ENCODE peak calls at places on chromosomes 1 and 21, in four cellular contexts. One of them, this sample, is unnamed.

GRCh38 chr1:204894606-204895005 is 23.9 kb downstream of the NFASC start:
- DNase-seq in HepG2: no peak
- DNase-seq in H1: no peak
- DNase-seq in GM12878: no peak
- DNase-seq in this sample: no peak

GRCh38 chr1:226047495-226047894 is 15.0 kb upstream of the H3-3A start:
- DNase-seq in HepG2: peak
- DNase-seq in GM12878: no peak
- DNase-seq in H1: no peak
- DNase-seq in this sample: no peak

GRCh38 chr1:227563319-227564201 is at the start of gene ZNF678:
- DNase-seq in HepG2: peak
- DNase-seq in GM12878: peak
- DNase-seq in H1: peak
- DNase-seq in this sample: peak

GRCh38 chr21:19130379-19131028 is 726.9 kb upstream of the TMPRSS15 start:
- DNase-seq in H1: no peak
- DNase-seq in GM12878: no peak
- DNase-seq in HepG2: no peak
- DNase-seq in this sample: no peak

GRCh38 chr1:215082532-215083407 is at the start of gene KCNK2:
- DNase-seq in H1: no peak
- DNase-seq in HepG2: no peak
- DNase-seq in GM12878: no peak
- DNase-seq in this sample: peak

GRCh38 chr1:112938188-112938587 is 17.8 kb downstream of the SLC16A1 start:
- DNase-seq in H1: no peak
- DNase-seq in HepG2: no peak
- DNase-seq in GM12878: no peak
- DNase-seq in this sample: no peak

GRCh38 chr1:3716351-3716750 is 35.9 kb upstream of the CCDC27 start:
- DNase-seq in H1: no peak
- DNase-seq in HepG2: no peak
- DNase-seq in GM12878: no peak
- DNase-seq in this sample: no peak

GRCh38 chr1:204991342-204991844 is 51.6 kb upstream of the CNTN2 start:
- DNase-seq in GM12878: no peak
- DNase-seq in H1: peak
- DNase-seq in HepG2: no peak
- DNase-seq in this sample: peak

GRCh38 chr1:173341307-173341706 is 134.2 kb upstream of the TNFSF4 start:
- DNase-seq in GM12878: no peak
- DNase-seq in H1: no peak
- DNase-seq in HepG2: no peak
- DNase-seq in this sample: no peak

GRCh38 chr1:18809953-18810899 is 49.2 kb downstream of the TAS1R2 start:
- DNase-seq in HepG2: no peak
- DNase-seq in GM12878: no peak
- DNase-seq in H1: no peak
- DNase-seq in this sample: no peak

GRCh38 chr1:93594603-93594880 is 87.1 kb downstream of the BCAR3 start:
- DNase-seq in HepG2: no peak
- DNase-seq in H1: no peak
- DNase-seq in GM12878: no peak
- DNase-seq in this sample: no peak

GRCh38 chr1:40053138-40053887 is 12.8 kb downstream of the CAP1 start:
- DNase-seq in H1: no peak
- DNase-seq in HepG2: no peak
- DNase-seq in GM12878: no peak
- DNase-seq in this sample: no peak

GRCh38 chr1:40047769-40048168 is 7.2 kb downstream of the CAP1 start:
- DNase-seq in HepG2: no peak
- DNase-seq in GM12878: no peak
- DNase-seq in H1: no peak
- DNase-seq in this sample: no peak

GRCh38 chr1:40049745-40050144 is 9.2 kb downstream of the CAP1 start:
- DNase-seq in H1: no peak
- DNase-seq in HepG2: no peak
- DNase-seq in GM12878: no peak
- DNase-seq in this sample: no peak

GRCh38 chr1:40045766-40046165 is 5.2 kb downstream of the CAP1 start:
- DNase-seq in GM12878: no peak
- DNase-seq in HepG2: no peak
- DNase-seq in H1: no peak
- DNase-seq in this sample: no peak

GRCh38 chr1:40050863-40051262 is 10.3 kb downstream of the CAP1 start:
- DNase-seq in H1: no peak
- DNase-seq in GM12878: no peak
- DNase-seq in HepG2: no peak
- DNase-seq in this sample: no peak
- TF ChIP-seq YY1 in H1: no peak
- TF ChIP-seq YY1 in GM12878: no peak
- TF ChIP-seq YY1 in HepG2: no peak
- TF ChIP-seq YY1 in this sample: no peak

DNA sequence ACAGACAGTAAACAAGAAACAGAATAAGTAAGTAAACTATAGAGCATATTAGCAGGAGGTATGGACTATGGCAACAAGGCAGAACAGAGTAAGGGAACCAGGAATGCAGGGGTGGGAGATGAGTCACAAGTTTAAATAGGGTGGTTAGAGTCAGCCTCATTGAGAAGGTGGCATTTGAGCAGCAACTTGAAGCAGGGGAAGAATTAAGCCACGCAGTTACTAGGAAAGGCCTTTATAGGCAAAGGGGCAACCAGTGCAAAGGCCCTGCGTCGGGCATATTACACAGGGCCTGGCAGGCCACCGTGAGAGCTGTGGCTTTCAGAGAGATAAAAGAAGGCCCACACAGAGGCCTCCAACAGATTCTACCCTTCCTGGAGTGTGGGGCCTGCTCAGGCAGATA is 186.1 kb upstream of the EDN2 start:
- DNase-seq in H1: no peak
- DNase-seq in GM12878: no peak
- DNase-seq in HepG2: no peak
- DNase-seq in this sample: no peak
- TF ChIP-seq SUZ12 in H1: no peak
- TF ChIP-seq SUZ12 in GM12878: no peak
- TF ChIP-seq SUZ12 in HepG2: no peak
- TF ChIP-seq SUZ12 in this sample: no peak

GRCh38 chr1:96987186-96987703 is 265.7 kb downstream of the PTBP2 start:
- DNase-seq in HepG2: no peak
- DNase-seq in H1: no peak
- DNase-seq in GM12878: no peak
- DNase-seq in this sample: no peak
- TF ChIP-seq YY1 in HepG2: no peak
- TF ChIP-seq YY1 in H1: no peak
- TF ChIP-seq YY1 in GM12878: no peak
- TF ChIP-seq YY1 in this sample: no peak

GRCh38 chr1:21509351-21510112 is at the start of gene ALPL:
- DNase-seq in H1: no peak
- DNase-seq in GM12878: no peak
- DNase-seq in HepG2: no peak
- DNase-seq in this sample: no peak
- TF ChIP-seq SUZ12 in H1: no peak
- TF ChIP-seq SUZ12 in GM12878: no peak
- TF ChIP-seq SUZ12 in HepG2: no peak
- TF ChIP-seq SUZ12 in this sample: no peak

GRCh38 chr1:20153000-20153418 is 13.9 kb downstream of the PLA2G2F start:
- DNase-seq in GM12878: no peak
- DNase-seq in HepG2: no peak
- DNase-seq in H1: no peak
- DNase-seq in this sample: peak
- TF ChIP-seq YY1 in GM12878: no peak
- TF ChIP-seq YY1 in HepG2: no peak
- TF ChIP-seq YY1 in H1: no peak
- TF ChIP-seq YY1 in this sample: no peak

DNA sequence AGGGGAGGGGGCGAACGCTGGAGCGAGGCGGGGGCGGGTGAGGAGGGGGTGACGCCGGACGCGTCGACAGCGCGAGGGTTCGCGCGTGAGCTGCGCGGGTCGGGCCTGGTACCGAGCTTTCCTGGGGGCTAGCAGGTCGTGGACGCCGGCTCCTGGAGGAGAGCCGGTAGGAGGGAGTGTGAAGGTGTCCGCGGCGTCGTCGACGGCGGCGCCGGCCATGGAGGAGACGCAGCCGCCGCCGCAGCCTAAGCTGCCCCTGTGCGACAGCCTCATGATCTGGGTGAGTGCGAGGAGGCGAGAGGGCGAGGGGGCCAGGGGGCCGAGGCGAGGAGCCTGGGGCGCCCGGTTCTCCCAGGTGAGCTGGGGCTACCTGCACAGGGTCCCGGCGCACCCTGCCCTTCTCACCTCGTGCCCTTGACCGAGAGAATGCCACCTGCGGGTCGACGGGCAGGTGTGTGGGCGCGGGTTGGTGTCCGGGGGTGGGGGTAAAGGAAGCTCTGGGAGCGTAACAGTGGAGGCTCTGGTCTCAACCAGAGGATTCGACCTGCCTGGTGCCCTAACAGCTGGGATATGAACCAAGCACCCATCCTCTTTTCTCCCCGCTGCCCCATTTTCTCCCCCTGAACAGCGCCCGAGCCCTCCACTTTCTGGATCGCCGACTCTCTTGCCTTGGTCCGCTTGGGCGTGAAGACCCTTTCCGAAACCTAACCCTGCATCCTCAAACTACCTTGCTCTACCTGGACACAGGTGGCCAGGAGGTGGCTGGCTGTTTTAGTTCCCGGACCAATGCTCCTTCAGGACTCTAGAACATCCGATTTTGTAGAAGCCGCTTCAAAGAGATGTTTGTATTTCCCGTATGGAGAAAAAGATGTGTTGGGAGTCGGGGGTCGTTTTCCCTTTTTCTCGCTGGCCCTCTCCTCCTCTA is at the start of gene HOOK1:
- DNase-seq in GM12878: no peak
- DNase-seq in H1: peak
- DNase-seq in HepG2: no peak
- DNase-seq in this sample: peak
- TF ChIP-seq SUZ12 in GM12878: no peak
- TF ChIP-seq SUZ12 in H1: no peak
- TF ChIP-seq SUZ12 in HepG2: no peak
- TF ChIP-seq SUZ12 in this sample: no peak

GRCh38 chr1:36222481-36223372 is 1.5 kb upstream of the THRAP3 start:
- DNase-seq in GM12878: no peak
- DNase-seq in H1: no peak
- DNase-seq in HepG2: no peak
- DNase-seq in this sample: no peak

GRCh38 chr1:36223373-36223995 is 759 bp upstream of the THRAP3 start:
- DNase-seq in HepG2: no peak
- DNase-seq in H1: no peak
- DNase-seq in GM12878: peak
- DNase-seq in this sample: peak

GRCh38 chr1:36212782-36213181 is 11.5 kb upstream of the THRAP3 start:
- DNase-seq in GM12878: no peak
- DNase-seq in HepG2: no peak
- DNase-seq in H1: no peak
- DNase-seq in this sample: no peak

GRCh38 chr1:36211841-36212240 is 12.4 kb upstream of the THRAP3 start:
- DNase-seq in GM12878: no peak
- DNase-seq in HepG2: no peak
- DNase-seq in H1: no peak
- DNase-seq in this sample: no peak

DNA sequence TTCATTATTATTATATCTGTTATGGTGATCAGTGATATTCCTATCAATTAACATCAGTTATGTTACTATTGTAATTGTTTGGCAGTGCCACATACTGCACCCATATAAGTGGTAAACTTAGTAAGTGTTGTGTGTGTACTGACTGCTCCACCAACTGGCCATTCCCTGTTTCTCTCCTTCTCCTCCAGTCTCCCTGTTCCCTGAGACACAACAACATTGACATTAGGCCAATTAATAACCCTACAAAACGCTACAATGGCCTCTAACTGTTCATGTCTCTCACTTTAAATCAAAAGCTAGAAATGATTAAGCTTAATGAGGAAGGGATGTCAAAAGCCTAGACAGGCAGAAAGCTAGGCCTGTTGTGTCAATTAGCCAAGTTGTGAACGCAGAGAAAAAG is 6.6 kb upstream of the THRAP3 start:
- DNase-seq in H1: no peak
- DNase-seq in GM12878: no peak
- DNase-seq in HepG2: no peak
- DNase-seq in this sample: no peak
- TF ChIP-seq YY1 in H1: no peak
- TF ChIP-seq YY1 in GM12878: no peak
- TF ChIP-seq YY1 in HepG2: no peak
- TF ChIP-seq YY1 in this sample: no peak

GRCh38 chr1:152188673-152189591 is 29.9 kb upstream of the RPTN start:
- DNase-seq in GM12878: no peak
- DNase-seq in HepG2: peak
- DNase-seq in H1: no peak
- DNase-seq in this sample: peak
- TF ChIP-seq SUZ12 in GM12878: no peak
- TF ChIP-seq SUZ12 in HepG2: no peak
- TF ChIP-seq SUZ12 in H1: no peak
- TF ChIP-seq SUZ12 in this sample: no peak

DNA sequence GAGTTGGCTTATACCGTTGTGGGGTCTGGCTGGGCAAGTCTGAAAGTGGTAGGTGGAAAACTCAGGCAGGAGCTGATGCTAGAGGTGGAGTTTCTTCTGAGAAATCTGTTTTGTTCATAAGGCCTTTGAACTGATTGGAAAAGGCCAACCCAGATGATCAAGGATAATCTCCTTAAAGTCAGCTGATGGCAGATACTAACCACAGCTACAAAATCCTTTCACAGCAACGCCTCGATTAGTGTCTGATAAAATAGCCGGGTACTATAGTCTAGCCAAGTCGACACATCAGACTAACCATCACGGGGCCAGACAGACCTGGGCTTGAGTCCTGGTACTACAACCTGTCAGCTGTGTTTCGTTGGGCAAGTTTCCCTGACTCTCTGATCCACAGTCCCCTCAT is 21.4 kb downstream of the OPRD1 start:
- DNase-seq in HepG2: no peak
- DNase-seq in GM12878: no peak
- DNase-seq in H1: no peak
- DNase-seq in this sample: no peak
- TF ChIP-seq YY1 in HepG2: no peak
- TF ChIP-seq YY1 in GM12878: no peak
- TF ChIP-seq YY1 in H1: no peak
- TF ChIP-seq YY1 in this sample: no peak

GRCh38 chr1:78340006-78340405 is 150.8 kb upstream of the PTGFR start:
- DNase-seq in H1: no peak
- DNase-seq in HepG2: no peak
- DNase-seq in GM12878: no peak
- DNase-seq in this sample: no peak
- TF ChIP-seq SUZ12 in H1: no peak
- TF ChIP-seq SUZ12 in HepG2: no peak
- TF ChIP-seq SUZ12 in GM12878: no peak
- TF ChIP-seq SUZ12 in this sample: no peak

This sample was measured in NT2/D1.